ENCODE peak calls at places on chromosome 15, in ten cellular contexts. One of them, this sample, is unnamed. For H3K4me1, the result is how much of the 10 kb centered on the place peaks cover.

GRCh38 chr15:82530606-82531379 is 9.5 kb downstream of the RPS17 start:
- DNase-seq in HCT116: peak
- DNase-seq in SK-N-SH: peak
- DNase-seq in prostate gland: peak
- DNase-seq in HepG2: peak
- DNase-seq in transverse colon: peak
- DNase-seq in stomach: peak
- DNase-seq in spleen: peak
- DNase-seq in esophagus muscularis mucosa: no peak
- DNase-seq in endothelial cell of umbilical vein: peak
- DNase-seq in this sample: peak

GRCh38 chr15:85755471-85755870 is 39.3 kb downstream of the KLHL25 start:
- DNase-seq in transverse colon: peak
- DNase-seq in prostate gland: no peak
- DNase-seq in stomach: no peak
- DNase-seq in endothelial cell of umbilical vein: no peak
- DNase-seq in HepG2: no peak
- DNase-seq in SK-N-SH: no peak
- DNase-seq in spleen: peak
- DNase-seq in esophagus muscularis mucosa: no peak
- DNase-seq in HCT116: no peak
- DNase-seq in this sample: peak

GRCh38 chr15:62895905-62896316 is 146.6 kb upstream of the TPM1 start:
- DNase-seq in stomach: no peak
- DNase-seq in esophagus muscularis mucosa: no peak
- DNase-seq in HCT116: no peak
- DNase-seq in transverse colon: no peak
- DNase-seq in HepG2: peak
- DNase-seq in spleen: no peak
- DNase-seq in prostate gland: no peak
- DNase-seq in endothelial cell of umbilical vein: peak
- DNase-seq in SK-N-SH: no peak
- DNase-seq in this sample: no peak

GRCh38 chr15:56587686-56588085 is 122.7 kb upstream of the MNS1 start:
- DNase-seq in transverse colon: no peak
- DNase-seq in esophagus muscularis mucosa: no peak
- DNase-seq in spleen: no peak
- DNase-seq in HepG2: no peak
- DNase-seq in prostate gland: no peak
- DNase-seq in stomach: no peak
- DNase-seq in SK-N-SH: no peak
- DNase-seq in HCT116: no peak
- DNase-seq in endothelial cell of umbilical vein: no peak
- DNase-seq in this sample: no peak

GRCh38 chr15:63736287-63736686 is 97.5 kb downstream of the HERC1 start:
- DNase-seq in stomach: no peak
- DNase-seq in SK-N-SH: no peak
- DNase-seq in HepG2: no peak
- DNase-seq in transverse colon: no peak
- DNase-seq in spleen: no peak
- DNase-seq in endothelial cell of umbilical vein: no peak
- DNase-seq in HCT116: no peak
- DNase-seq in prostate gland: no peak
- DNase-seq in esophagus muscularis mucosa: no peak
- DNase-seq in this sample: no peak

GRCh38 chr15:35705030-35705884 is 159.3 kb upstream of the DPH6 start:
- DNase-seq in HCT116: no peak
- DNase-seq in endothelial cell of umbilical vein: peak
- DNase-seq in spleen: no peak
- DNase-seq in transverse colon: no peak
- DNase-seq in SK-N-SH: no peak
- DNase-seq in esophagus muscularis mucosa: no peak
- DNase-seq in HepG2: no peak
- DNase-seq in prostate gland: no peak
- DNase-seq in stomach: no peak
- DNase-seq in this sample: no peak

GRCh38 chr15:80323285-80323684 is 71.3 kb upstream of the CTXND1 start:
- DNase-seq in SK-N-SH: no peak
- DNase-seq in transverse colon: no peak
- DNase-seq in stomach: no peak
- DNase-seq in esophagus muscularis mucosa: no peak
- DNase-seq in spleen: no peak
- DNase-seq in HepG2: no peak
- DNase-seq in prostate gland: no peak
- DNase-seq in endothelial cell of umbilical vein: no peak
- DNase-seq in HCT116: peak
- DNase-seq in this sample: no peak

GRCh38 chr15:63605816-63606215 is 8.6 kb downstream of the FBXL22 start:
- DNase-seq in prostate gland: no peak
- DNase-seq in stomach: no peak
- DNase-seq in esophagus muscularis mucosa: no peak
- DNase-seq in HCT116: no peak
- DNase-seq in transverse colon: peak
- DNase-seq in HepG2: no peak
- DNase-seq in spleen: peak
- DNase-seq in SK-N-SH: no peak
- DNase-seq in endothelial cell of umbilical vein: no peak
- DNase-seq in this sample: no peak

GRCh38 chr15:36903922-36904479 is 196.3 kb downstream of the MEIS2 start:
- DNase-seq in stomach: no peak
- DNase-seq in SK-N-SH: no peak
- DNase-seq in endothelial cell of umbilical vein: no peak
- DNase-seq in prostate gland: peak
- DNase-seq in HCT116: no peak
- DNase-seq in HepG2: no peak
- DNase-seq in transverse colon: no peak
- DNase-seq in esophagus muscularis mucosa: no peak
- DNase-seq in spleen: no peak
- DNase-seq in this sample: no peak

GRCh38 chr15:85381850-85382751 is 1.7 kb downstream of the AKAP13 start:
- DNase-seq in spleen: no peak
- DNase-seq in esophagus muscularis mucosa: peak
- DNase-seq in transverse colon: no peak
- DNase-seq in HCT116: no peak
- DNase-seq in stomach: no peak
- DNase-seq in SK-N-SH: no peak
- DNase-seq in endothelial cell of umbilical vein: peak
- DNase-seq in HepG2: no peak
- DNase-seq in prostate gland: no peak
- DNase-seq in this sample: no peak

GRCh38 chr15:44427756-44428724 is 611 bp downstream of the CTDSPL2 start:
- DNase-seq in transverse colon: peak
- DNase-seq in prostate gland: peak
- DNase-seq in endothelial cell of umbilical vein: peak
- DNase-seq in HCT116: peak
- DNase-seq in HepG2: peak
- DNase-seq in spleen: no peak
- DNase-seq in esophagus muscularis mucosa: no peak
- DNase-seq in stomach: peak
- DNase-seq in SK-N-SH: peak
- DNase-seq in this sample: no peak

GRCh38 chr15:85496551-85497545 is 116.4 kb downstream of the AKAP13 start:
- DNase-seq in stomach: peak
- DNase-seq in HepG2: peak
- DNase-seq in endothelial cell of umbilical vein: no peak
- DNase-seq in spleen: no peak
- DNase-seq in prostate gland: no peak
- DNase-seq in esophagus muscularis mucosa: no peak
- DNase-seq in SK-N-SH: peak
- DNase-seq in transverse colon: no peak
- DNase-seq in HCT116: no peak
- DNase-seq in this sample: no peak

GRCh38 chr15:92200891-92201290 is 192.8 kb upstream of the ST8SIA2 start:
- DNase-seq in endothelial cell of umbilical vein: no peak
- DNase-seq in HCT116: no peak
- DNase-seq in HepG2: no peak
- DNase-seq in spleen: no peak
- DNase-seq in transverse colon: no peak
- DNase-seq in stomach: no peak
- DNase-seq in SK-N-SH: no peak
- DNase-seq in esophagus muscularis mucosa: peak
- DNase-seq in prostate gland: no peak
- DNase-seq in this sample: no peak

GRCh38 chr15:92205255-92205739 is 188.4 kb upstream of the ST8SIA2 start:
- DNase-seq in SK-N-SH: no peak
- DNase-seq in esophagus muscularis mucosa: peak
- DNase-seq in endothelial cell of umbilical vein: no peak
- DNase-seq in spleen: no peak
- DNase-seq in transverse colon: peak
- DNase-seq in HepG2: peak
- DNase-seq in stomach: no peak
- DNase-seq in prostate gland: no peak
- DNase-seq in HCT116: no peak
- DNase-seq in this sample: no peak
- TF ChIP-seq CTCF in SK-N-SH: no peak
- TF ChIP-seq CTCF in esophagus muscularis mucosa: no peak
- TF ChIP-seq CTCF in endothelial cell of umbilical vein: no peak
- TF ChIP-seq CTCF in spleen: no peak
- TF ChIP-seq CTCF in transverse colon: peak
- TF ChIP-seq CTCF in HepG2: peak
- TF ChIP-seq CTCF in stomach: no peak
- TF ChIP-seq CTCF in prostate gland: no peak
- TF ChIP-seq CTCF in HCT116: no peak
- TF ChIP-seq CTCF in this sample: no peak

DNA sequence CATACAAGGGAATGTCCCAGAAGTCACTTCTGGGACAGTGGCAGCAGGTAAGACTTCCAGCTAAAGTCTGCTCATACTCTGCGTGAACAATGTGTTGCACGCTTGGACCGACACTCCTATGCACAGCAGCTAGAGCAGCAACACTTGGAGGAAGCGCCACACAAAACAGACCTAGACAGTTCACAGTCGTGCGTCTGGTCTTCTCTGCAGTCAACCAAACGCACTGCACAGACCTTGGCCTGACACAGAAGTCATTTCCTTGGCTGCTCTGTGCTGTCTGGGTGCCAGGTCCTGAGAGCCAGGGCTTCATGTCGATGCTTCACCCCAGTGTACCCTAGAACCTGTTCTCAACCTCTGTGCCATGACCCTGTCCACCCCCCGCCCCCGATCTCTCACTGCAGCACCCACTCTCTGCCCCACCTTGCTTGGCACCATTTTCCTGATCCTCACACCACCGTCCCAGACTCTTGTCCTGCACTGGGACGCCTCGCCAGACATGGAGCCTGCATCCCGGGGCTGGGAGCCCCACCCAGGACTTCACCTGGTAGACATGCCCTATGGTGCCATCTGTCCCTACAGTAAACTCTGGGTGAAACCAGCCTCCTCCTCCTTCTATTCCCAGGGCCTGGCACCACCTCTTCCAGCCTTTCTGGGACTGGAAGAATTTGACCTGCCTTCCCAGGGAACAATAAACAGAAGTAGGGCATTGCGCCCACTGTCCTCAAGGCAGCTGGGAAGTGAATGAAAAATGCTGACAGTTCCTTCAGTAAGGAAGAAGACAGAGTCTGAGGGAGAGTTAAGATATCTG is 3.1 kb downstream of the ATP10A start:
- DNase-seq in HepG2: no peak
- DNase-seq in transverse colon: no peak
- DNase-seq in prostate gland: peak
- DNase-seq in HCT116: no peak
- DNase-seq in esophagus muscularis mucosa: no peak
- DNase-seq in SK-N-SH: no peak
- DNase-seq in spleen: no peak
- DNase-seq in stomach: peak
- DNase-seq in endothelial cell of umbilical vein: no peak
- DNase-seq in this sample: peak
- TF ChIP-seq POLR2AphosphoS5 in HepG2: no peak
- TF ChIP-seq POLR2AphosphoS5 in transverse colon: no peak
- TF ChIP-seq POLR2AphosphoS5 in prostate gland: peak
- TF ChIP-seq POLR2AphosphoS5 in HCT116: no peak
- TF ChIP-seq POLR2AphosphoS5 in esophagus muscularis mucosa: peak
- TF ChIP-seq POLR2AphosphoS5 in SK-N-SH: no peak
- TF ChIP-seq POLR2AphosphoS5 in spleen: no peak
- TF ChIP-seq POLR2AphosphoS5 in stomach: peak
- TF ChIP-seq POLR2AphosphoS5 in endothelial cell of umbilical vein: no peak
- TF ChIP-seq POLR2AphosphoS5 in this sample: no peak

DNA sequence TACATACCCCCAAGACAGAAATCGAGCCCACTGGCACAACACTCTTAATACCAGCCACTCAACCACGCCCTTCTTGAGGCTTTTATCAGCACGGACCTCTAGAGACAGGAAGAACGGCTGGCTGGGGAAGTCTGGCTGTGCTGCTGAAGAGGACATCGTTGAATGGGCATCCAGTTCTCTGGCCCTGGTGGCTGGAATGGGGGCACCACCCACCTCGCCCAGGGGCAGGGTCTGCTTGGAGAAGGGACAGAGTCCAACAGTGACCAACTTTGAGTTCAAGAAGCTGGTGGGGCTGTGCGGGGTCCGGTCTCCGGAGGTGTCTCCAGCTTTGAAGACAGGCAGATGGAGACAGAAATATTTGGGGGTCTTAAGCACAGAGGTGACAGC is 77.5 kb downstream of the ATP10A start:
- DNase-seq in SK-N-SH: no peak
- DNase-seq in prostate gland: no peak
- DNase-seq in endothelial cell of umbilical vein: no peak
- DNase-seq in spleen: no peak
- DNase-seq in transverse colon: no peak
- DNase-seq in stomach: no peak
- DNase-seq in HepG2: no peak
- DNase-seq in HCT116: no peak
- DNase-seq in esophagus muscularis mucosa: no peak
- DNase-seq in this sample: peak
- H3K4me1 ChIP-seq in SK-N-SH: under half
- H3K4me1 ChIP-seq in prostate gland: under half
- H3K4me1 ChIP-seq in endothelial cell of umbilical vein: under half
- H3K4me1 ChIP-seq in spleen: under half
- H3K4me1 ChIP-seq in transverse colon: under half
- H3K4me1 ChIP-seq in stomach: under half
- H3K4me1 ChIP-seq in HepG2: under half
- H3K4me1 ChIP-seq in HCT116: under half
- H3K4me1 ChIP-seq in esophagus muscularis mucosa: half or more
- H3K4me1 ChIP-seq in this sample: half or more

DNA sequence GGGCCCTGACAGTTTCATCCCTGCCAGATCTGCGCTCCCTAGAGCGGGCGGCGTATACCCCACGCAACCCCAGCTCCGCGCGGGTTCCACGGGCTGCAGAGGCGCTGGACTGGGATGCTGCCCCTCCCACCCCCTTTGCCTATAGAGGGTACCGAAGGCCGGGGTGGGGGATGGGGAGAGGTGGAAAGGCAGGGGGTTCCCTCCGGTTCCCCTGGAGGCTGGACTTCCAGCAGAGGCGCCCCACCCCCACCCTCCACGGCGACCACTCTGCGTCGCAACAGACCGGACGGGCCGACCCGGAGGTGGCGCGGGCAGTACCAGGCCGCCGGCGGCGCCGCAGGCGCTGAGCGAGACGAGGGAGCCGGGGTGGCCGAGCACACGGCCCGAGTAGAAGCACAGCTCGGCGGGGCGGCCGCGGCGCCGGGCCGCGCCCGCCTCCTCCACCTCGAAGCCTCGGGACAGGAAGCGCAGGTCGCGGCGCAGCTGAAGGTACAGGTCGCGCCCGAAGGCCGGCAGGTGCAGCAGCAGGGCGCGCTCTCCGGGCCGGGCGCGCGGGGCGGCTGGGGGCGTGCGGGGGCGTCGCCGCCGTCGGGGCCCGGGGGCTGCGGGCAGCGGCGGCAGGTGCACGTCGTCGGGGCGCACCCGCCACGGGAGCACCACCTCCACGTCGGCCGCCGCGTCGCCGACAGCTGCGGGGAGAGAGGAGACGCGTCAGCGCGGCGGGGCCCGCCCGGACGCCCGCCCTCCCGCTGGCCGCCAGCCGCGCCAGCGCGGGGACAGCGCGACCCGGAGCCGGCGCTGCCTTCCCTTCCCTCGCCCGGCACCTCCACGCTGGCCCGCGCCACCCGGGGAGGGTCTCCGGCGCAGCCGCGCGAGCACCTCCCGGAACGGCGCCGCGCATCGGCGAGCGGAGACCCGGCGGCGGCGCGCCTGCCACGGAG is 784 bp downstream of the ADAMTS17 start:
- DNase-seq in transverse colon: peak
- DNase-seq in HCT116: no peak
- DNase-seq in HepG2: no peak
- DNase-seq in prostate gland: no peak
- DNase-seq in spleen: peak
- DNase-seq in endothelial cell of umbilical vein: no peak
- DNase-seq in stomach: no peak
- DNase-seq in SK-N-SH: peak
- DNase-seq in esophagus muscularis mucosa: no peak
- DNase-seq in this sample: no peak
- TF ChIP-seq CTCF in transverse colon: no peak
- TF ChIP-seq CTCF in HCT116: no peak
- TF ChIP-seq CTCF in HepG2: no peak
- TF ChIP-seq CTCF in prostate gland: no peak
- TF ChIP-seq CTCF in spleen: no peak
- TF ChIP-seq CTCF in endothelial cell of umbilical vein: no peak
- TF ChIP-seq CTCF in stomach: no peak
- TF ChIP-seq CTCF in SK-N-SH: no peak
- TF ChIP-seq CTCF in esophagus muscularis mucosa: no peak
- TF ChIP-seq CTCF in this sample: no peak

This sample was measured in sigmoid colon.